ENCODE peak calls at places on chromosome 21, in eight cellular contexts. One of them, this sample, is unnamed.

GRCh38 chr21:42370894-42371654 is 4.7 kb upstream of the TFF1 start:
- DNase-seq in hepatic stellate cell: no peak
- DNase-seq in DMS153: no peak
- DNase-seq in right cardiac atrium: no peak
- DNase-seq in activated T-helper 1 cell treated with anti-CD3 and anti-CD28 coated beads, Interleukin-2, amount 50 U/mL, for 16 hours: no peak
- DNase-seq in CD8-positive, alpha-beta memory T cell: no peak
- DNase-seq in activated naive CD8-positive, alpha-beta T cell treated with anti-CD3 and anti-CD28 coated beads, Interleukin-2, amount 50 U/mL, for 24 hours: no peak
- DNase-seq in stimulated activated CD4-positive, alpha-beta T cell treated with anti-CD3 and anti-CD28 coated beads, Interleukin-1b, Interleukin-23, amount 100 ng/mL, for 1 hour: no peak
- DNase-seq in this sample: no peak

GRCh38 chr21:29163381-29164115 is 33.1 kb downstream of the MAP3K7CL start:
- DNase-seq in right cardiac atrium: peak; percentile 62
- DNase-seq in DMS153: no peak
- DNase-seq in hepatic stellate cell: no peak
- DNase-seq in activated naive CD8-positive, alpha-beta T cell treated with anti-CD3 and anti-CD28 coated beads, Interleukin-2, amount 50 U/mL, for 24 hours: no peak
- DNase-seq in stimulated activated CD4-positive, alpha-beta T cell treated with anti-CD3 and anti-CD28 coated beads, Interleukin-1b, Interleukin-23, amount 100 ng/mL, for 1 hour: no peak
- DNase-seq in CD8-positive, alpha-beta memory T cell: no peak
- DNase-seq in activated T-helper 1 cell treated with anti-CD3 and anti-CD28 coated beads, Interleukin-2, amount 50 U/mL, for 16 hours: no peak
- DNase-seq in this sample: no peak

GRCh38 chr21:43657355-43658093 is 1.8 kb downstream of the HSF2BP start:
- DNase-seq in activated naive CD8-positive, alpha-beta T cell treated with anti-CD3 and anti-CD28 coated beads, Interleukin-2, amount 50 U/mL, for 24 hours: no peak
- DNase-seq in CD8-positive, alpha-beta memory T cell: no peak
- DNase-seq in right cardiac atrium: peak; percentile 73
- DNase-seq in stimulated activated CD4-positive, alpha-beta T cell treated with anti-CD3 and anti-CD28 coated beads, Interleukin-1b, Interleukin-23, amount 100 ng/mL, for 1 hour: no peak
- DNase-seq in activated T-helper 1 cell treated with anti-CD3 and anti-CD28 coated beads, Interleukin-2, amount 50 U/mL, for 16 hours: no peak
- DNase-seq in hepatic stellate cell: no peak
- DNase-seq in DMS153: no peak
- DNase-seq in this sample: no peak

GRCh38 chr21:35400233-35400939 is 351.3 kb upstream of the RUNX1 start:
- DNase-seq in DMS153: peak; percentile 81
- DNase-seq in hepatic stellate cell: peak; percentile 15
- DNase-seq in activated naive CD8-positive, alpha-beta T cell treated with anti-CD3 and anti-CD28 coated beads, Interleukin-2, amount 50 U/mL, for 24 hours: peak; percentile 11
- DNase-seq in right cardiac atrium: no peak
- DNase-seq in CD8-positive, alpha-beta memory T cell: peak; percentile 50
- DNase-seq in stimulated activated CD4-positive, alpha-beta T cell treated with anti-CD3 and anti-CD28 coated beads, Interleukin-1b, Interleukin-23, amount 100 ng/mL, for 1 hour: peak; percentile 0
- DNase-seq in activated T-helper 1 cell treated with anti-CD3 and anti-CD28 coated beads, Interleukin-2, amount 50 U/mL, for 16 hours: no peak
- DNase-seq in this sample: peak; percentile 80

GRCh38 chr21:45560106-45561021 is 18.1 kb upstream of the SLC19A1 start:
- DNase-seq in hepatic stellate cell: no peak
- DNase-seq in activated T-helper 1 cell treated with anti-CD3 and anti-CD28 coated beads, Interleukin-2, amount 50 U/mL, for 16 hours: no peak
- DNase-seq in stimulated activated CD4-positive, alpha-beta T cell treated with anti-CD3 and anti-CD28 coated beads, Interleukin-1b, Interleukin-23, amount 100 ng/mL, for 1 hour: no peak
- DNase-seq in right cardiac atrium: peak; percentile 50
- DNase-seq in CD8-positive, alpha-beta memory T cell: no peak
- DNase-seq in activated naive CD8-positive, alpha-beta T cell treated with anti-CD3 and anti-CD28 coated beads, Interleukin-2, amount 50 U/mL, for 24 hours: no peak
- DNase-seq in DMS153: no peak
- DNase-seq in this sample: no peak

GRCh38 chr21:46381521-46381920 is 57.6 kb downstream of the PCNT start:
- DNase-seq in activated naive CD8-positive, alpha-beta T cell treated with anti-CD3 and anti-CD28 coated beads, Interleukin-2, amount 50 U/mL, for 24 hours: no peak
- DNase-seq in right cardiac atrium: no peak
- DNase-seq in stimulated activated CD4-positive, alpha-beta T cell treated with anti-CD3 and anti-CD28 coated beads, Interleukin-1b, Interleukin-23, amount 100 ng/mL, for 1 hour: no peak
- DNase-seq in hepatic stellate cell: no peak
- DNase-seq in CD8-positive, alpha-beta memory T cell: no peak
- DNase-seq in DMS153: no peak
- DNase-seq in activated T-helper 1 cell treated with anti-CD3 and anti-CD28 coated beads, Interleukin-2, amount 50 U/mL, for 16 hours: no peak
- DNase-seq in this sample: no peak

GRCh38 chr21:26982767-26983166 is 15.9 kb upstream of the ADAMTS5 start:
- DNase-seq in activated T-helper 1 cell treated with anti-CD3 and anti-CD28 coated beads, Interleukin-2, amount 50 U/mL, for 16 hours: no peak
- DNase-seq in activated naive CD8-positive, alpha-beta T cell treated with anti-CD3 and anti-CD28 coated beads, Interleukin-2, amount 50 U/mL, for 24 hours: no peak
- DNase-seq in stimulated activated CD4-positive, alpha-beta T cell treated with anti-CD3 and anti-CD28 coated beads, Interleukin-1b, Interleukin-23, amount 100 ng/mL, for 1 hour: no peak
- DNase-seq in right cardiac atrium: no peak
- DNase-seq in hepatic stellate cell: no peak
- DNase-seq in DMS153: no peak
- DNase-seq in CD8-positive, alpha-beta memory T cell: no peak
- DNase-seq in this sample: no peak

GRCh38 chr21:36499578-36500471 is 19.9 kb upstream of the CLDN14 start:
- DNase-seq in activated T-helper 1 cell treated with anti-CD3 and anti-CD28 coated beads, Interleukin-2, amount 50 U/mL, for 16 hours: no peak
- DNase-seq in activated naive CD8-positive, alpha-beta T cell treated with anti-CD3 and anti-CD28 coated beads, Interleukin-2, amount 50 U/mL, for 24 hours: no peak
- DNase-seq in right cardiac atrium: peak; percentile 81
- DNase-seq in CD8-positive, alpha-beta memory T cell: no peak
- DNase-seq in hepatic stellate cell: peak; percentile 26
- DNase-seq in DMS153: no peak
- DNase-seq in stimulated activated CD4-positive, alpha-beta T cell treated with anti-CD3 and anti-CD28 coated beads, Interleukin-1b, Interleukin-23, amount 100 ng/mL, for 1 hour: no peak
- DNase-seq in this sample: no peak

GRCh38 chr21:44618909-44619308 is 7.0 kb downstream of the KRTAP10-8 start:
- DNase-seq in stimulated activated CD4-positive, alpha-beta T cell treated with anti-CD3 and anti-CD28 coated beads, Interleukin-1b, Interleukin-23, amount 100 ng/mL, for 1 hour: no peak
- DNase-seq in CD8-positive, alpha-beta memory T cell: peak; percentile 70
- DNase-seq in activated naive CD8-positive, alpha-beta T cell treated with anti-CD3 and anti-CD28 coated beads, Interleukin-2, amount 50 U/mL, for 24 hours: peak; percentile 22
- DNase-seq in activated T-helper 1 cell treated with anti-CD3 and anti-CD28 coated beads, Interleukin-2, amount 50 U/mL, for 16 hours: peak; percentile 43
- DNase-seq in right cardiac atrium: no peak
- DNase-seq in hepatic stellate cell: no peak
- DNase-seq in DMS153: no peak
- DNase-seq in this sample: no peak

GRCh38 chr21:34820051-34820450 is 151.3 kb downstream of the CLIC6 start:
- DNase-seq in activated naive CD8-positive, alpha-beta T cell treated with anti-CD3 and anti-CD28 coated beads, Interleukin-2, amount 50 U/mL, for 24 hours: no peak
- DNase-seq in activated T-helper 1 cell treated with anti-CD3 and anti-CD28 coated beads, Interleukin-2, amount 50 U/mL, for 16 hours: no peak
- DNase-seq in DMS153: no peak
- DNase-seq in CD8-positive, alpha-beta memory T cell: no peak
- DNase-seq in stimulated activated CD4-positive, alpha-beta T cell treated with anti-CD3 and anti-CD28 coated beads, Interleukin-1b, Interleukin-23, amount 100 ng/mL, for 1 hour: no peak
- DNase-seq in right cardiac atrium: no peak
- DNase-seq in hepatic stellate cell: no peak
- DNase-seq in this sample: no peak

GRCh38 chr21:45615145-45615711 is 28.3 kb upstream of the PCBP3 start:
- DNase-seq in hepatic stellate cell: no peak
- DNase-seq in right cardiac atrium: no peak
- DNase-seq in activated naive CD8-positive, alpha-beta T cell treated with anti-CD3 and anti-CD28 coated beads, Interleukin-2, amount 50 U/mL, for 24 hours: peak; percentile 74
- DNase-seq in stimulated activated CD4-positive, alpha-beta T cell treated with anti-CD3 and anti-CD28 coated beads, Interleukin-1b, Interleukin-23, amount 100 ng/mL, for 1 hour: peak; percentile 66
- DNase-seq in DMS153: no peak
- DNase-seq in CD8-positive, alpha-beta memory T cell: peak; percentile 90
- DNase-seq in activated T-helper 1 cell treated with anti-CD3 and anti-CD28 coated beads, Interleukin-2, amount 50 U/mL, for 16 hours: peak; percentile 78
- DNase-seq in this sample: no peak

GRCh38 chr21:36321325-36322082 is 1.5 kb downstream of the MORC3 start:
- DNase-seq in stimulated activated CD4-positive, alpha-beta T cell treated with anti-CD3 and anti-CD28 coated beads, Interleukin-1b, Interleukin-23, amount 100 ng/mL, for 1 hour: no peak
- DNase-seq in activated T-helper 1 cell treated with anti-CD3 and anti-CD28 coated beads, Interleukin-2, amount 50 U/mL, for 16 hours: no peak
- DNase-seq in activated naive CD8-positive, alpha-beta T cell treated with anti-CD3 and anti-CD28 coated beads, Interleukin-2, amount 50 U/mL, for 24 hours: no peak
- DNase-seq in hepatic stellate cell: no peak
- DNase-seq in right cardiac atrium: no peak
- DNase-seq in CD8-positive, alpha-beta memory T cell: no peak
- DNase-seq in DMS153: peak; percentile 4
- DNase-seq in this sample: peak; percentile 13

GRCh38 chr21:41877901-41878830 is 978 bp downstream of the PRDM15 start:
- DNase-seq in hepatic stellate cell: peak; percentile 81
- DNase-seq in right cardiac atrium: no peak
- DNase-seq in activated naive CD8-positive, alpha-beta T cell treated with anti-CD3 and anti-CD28 coated beads, Interleukin-2, amount 50 U/mL, for 24 hours: peak; percentile 38
- DNase-seq in activated T-helper 1 cell treated with anti-CD3 and anti-CD28 coated beads, Interleukin-2, amount 50 U/mL, for 16 hours: peak; percentile 11
- DNase-seq in stimulated activated CD4-positive, alpha-beta T cell treated with anti-CD3 and anti-CD28 coated beads, Interleukin-1b, Interleukin-23, amount 100 ng/mL, for 1 hour: no peak
- DNase-seq in DMS153: no peak
- DNase-seq in CD8-positive, alpha-beta memory T cell: peak; percentile 31
- DNase-seq in this sample: peak; percentile 49

GRCh38 chr21:34020005-34020847 is 53.2 kb upstream of the MRPS6 start:
- DNase-seq in stimulated activated CD4-positive, alpha-beta T cell treated with anti-CD3 and anti-CD28 coated beads, Interleukin-1b, Interleukin-23, amount 100 ng/mL, for 1 hour: no peak
- DNase-seq in right cardiac atrium: no peak
- DNase-seq in CD8-positive, alpha-beta memory T cell: no peak
- DNase-seq in hepatic stellate cell: no peak
- DNase-seq in activated T-helper 1 cell treated with anti-CD3 and anti-CD28 coated beads, Interleukin-2, amount 50 U/mL, for 16 hours: no peak
- DNase-seq in DMS153: no peak
- DNase-seq in activated naive CD8-positive, alpha-beta T cell treated with anti-CD3 and anti-CD28 coated beads, Interleukin-2, amount 50 U/mL, for 24 hours: no peak
- DNase-seq in this sample: no peak

GRCh38 chr21:17903029-17903806 is 84.1 kb upstream of the C21orf91 start:
- DNase-seq in CD8-positive, alpha-beta memory T cell: peak; percentile 31
- DNase-seq in activated T-helper 1 cell treated with anti-CD3 and anti-CD28 coated beads, Interleukin-2, amount 50 U/mL, for 16 hours: no peak
- DNase-seq in right cardiac atrium: no peak
- DNase-seq in activated naive CD8-positive, alpha-beta T cell treated with anti-CD3 and anti-CD28 coated beads, Interleukin-2, amount 50 U/mL, for 24 hours: no peak
- DNase-seq in stimulated activated CD4-positive, alpha-beta T cell treated with anti-CD3 and anti-CD28 coated beads, Interleukin-1b, Interleukin-23, amount 100 ng/mL, for 1 hour: no peak
- DNase-seq in DMS153: peak; percentile 10
- DNase-seq in hepatic stellate cell: no peak
- DNase-seq in this sample: peak; percentile 56

GRCh38 chr21:36478207-36478701 is 1.7 kb downstream of the CLDN14 start:
- DNase-seq in hepatic stellate cell: peak; percentile 85
- DNase-seq in CD8-positive, alpha-beta memory T cell: no peak
- DNase-seq in DMS153: no peak
- DNase-seq in activated T-helper 1 cell treated with anti-CD3 and anti-CD28 coated beads, Interleukin-2, amount 50 U/mL, for 16 hours: no peak
- DNase-seq in right cardiac atrium: no peak
- DNase-seq in activated naive CD8-positive, alpha-beta T cell treated with anti-CD3 and anti-CD28 coated beads, Interleukin-2, amount 50 U/mL, for 24 hours: no peak
- DNase-seq in stimulated activated CD4-positive, alpha-beta T cell treated with anti-CD3 and anti-CD28 coated beads, Interleukin-1b, Interleukin-23, amount 100 ng/mL, for 1 hour: no peak
- DNase-seq in this sample: peak; percentile 29

GRCh38 chr21:40841524-40842196 is 5.3 kb downstream of the DSCAM start:
- DNase-seq in right cardiac atrium: peak; percentile 72
- DNase-seq in CD8-positive, alpha-beta memory T cell: no peak
- DNase-seq in stimulated activated CD4-positive, alpha-beta T cell treated with anti-CD3 and anti-CD28 coated beads, Interleukin-1b, Interleukin-23, amount 100 ng/mL, for 1 hour: no peak
- DNase-seq in DMS153: peak; percentile 69
- DNase-seq in activated T-helper 1 cell treated with anti-CD3 and anti-CD28 coated beads, Interleukin-2, amount 50 U/mL, for 16 hours: no peak
- DNase-seq in hepatic stellate cell: no peak
- DNase-seq in activated naive CD8-positive, alpha-beta T cell treated with anti-CD3 and anti-CD28 coated beads, Interleukin-2, amount 50 U/mL, for 24 hours: no peak
- DNase-seq in this sample: peak; percentile 86

GRCh38 chr21:36456714-36457399 is 23.1 kb downstream of the CLDN14 start:
- DNase-seq in activated T-helper 1 cell treated with anti-CD3 and anti-CD28 coated beads, Interleukin-2, amount 50 U/mL, for 16 hours: no peak
- DNase-seq in activated naive CD8-positive, alpha-beta T cell treated with anti-CD3 and anti-CD28 coated beads, Interleukin-2, amount 50 U/mL, for 24 hours: no peak
- DNase-seq in stimulated activated CD4-positive, alpha-beta T cell treated with anti-CD3 and anti-CD28 coated beads, Interleukin-1b, Interleukin-23, amount 100 ng/mL, for 1 hour: no peak
- DNase-seq in CD8-positive, alpha-beta memory T cell: no peak
- DNase-seq in right cardiac atrium: no peak
- DNase-seq in DMS153: peak; percentile 32
- DNase-seq in hepatic stellate cell: peak; percentile 32
- DNase-seq in this sample: no peak

GRCh38 chr21:44380876-44381275 is 27.5 kb downstream of the TRPM2 start:
- DNase-seq in hepatic stellate cell: no peak
- DNase-seq in DMS153: no peak
- DNase-seq in right cardiac atrium: no peak
- DNase-seq in activated T-helper 1 cell treated with anti-CD3 and anti-CD28 coated beads, Interleukin-2, amount 50 U/mL, for 16 hours: no peak
- DNase-seq in activated naive CD8-positive, alpha-beta T cell treated with anti-CD3 and anti-CD28 coated beads, Interleukin-2, amount 50 U/mL, for 24 hours: no peak
- DNase-seq in stimulated activated CD4-positive, alpha-beta T cell treated with anti-CD3 and anti-CD28 coated beads, Interleukin-1b, Interleukin-23, amount 100 ng/mL, for 1 hour: no peak
- DNase-seq in CD8-positive, alpha-beta memory T cell: no peak
- DNase-seq in this sample: no peak

GRCh38 chr21:16579538-16579937 is 849.8 kb downstream of the USP25 start:
- DNase-seq in activated naive CD8-positive, alpha-beta T cell treated with anti-CD3 and anti-CD28 coated beads, Interleukin-2, amount 50 U/mL, for 24 hours: no peak
- DNase-seq in stimulated activated CD4-positive, alpha-beta T cell treated with anti-CD3 and anti-CD28 coated beads, Interleukin-1b, Interleukin-23, amount 100 ng/mL, for 1 hour: no peak
- DNase-seq in CD8-positive, alpha-beta memory T cell: no peak
- DNase-seq in hepatic stellate cell: no peak
- DNase-seq in right cardiac atrium: no peak
- DNase-seq in activated T-helper 1 cell treated with anti-CD3 and anti-CD28 coated beads, Interleukin-2, amount 50 U/mL, for 16 hours: no peak
- DNase-seq in DMS153: no peak
- DNase-seq in this sample: peak; percentile 59

This sample was measured in hepatocyte.